ENCODE peak calls at places on chromosome 7, in five cellular contexts. A, G, P, Q and J are unnamed samples. For H3K27me3, the result is how much of the 10 kb centered on the place peaks cover.

GRCh38 chr7:40200791-40201190 is 66.0 kb downstream of the SUGCT start:
- DNase-seq in A (peak), G (no peak), P (no peak), Q (no peak), J (no peak)

GRCh38 chr7:158488225-158488889 is 99.3 kb downstream of the PTPRN2 start:
- DNase-seq in A (no peak), G (no peak), P (no peak), Q (no peak), J (no peak)

GRCh38 chr7:149005427-149006344 is 22.6 kb downstream of the PDIA4 start:
- DNase-seq in A (peak), G (peak), P (peak), Q (peak), J (peak)

GRCh38 chr7:45161138-45161537 is 3.5 kb downstream of the RAMP3 start:
- DNase-seq in A (no peak), G (no peak), P (no peak), Q (no peak), J (no peak)

GRCh38 chr7:46855851-46856250 is 726.1 kb downstream of the TNS3 start:
- DNase-seq in A (no peak), G (no peak), P (no peak), Q (no peak), J (no peak)

GRCh38 chr7:157467496-157468212 is 130.8 kb downstream of the DNAJB6 start:
- DNase-seq in A (no peak), G (no peak), P (no peak), Q (no peak), J (no peak)

GRCh38 chr7:7757576-7757975 is 39.2 kb upstream of the RPA3 start:
- DNase-seq in A (no peak), G (peak), P (no peak), Q (no peak), J (no peak)

GRCh38 chr7:24368161-24368560 is 84.2 kb downstream of the NPY start:
- DNase-seq in A (no peak), G (no peak), P (no peak), Q (no peak), J (no peak)

GRCh38 chr7:81111781-81112540 is 193.1 kb upstream of the SEMA3C start:
- DNase-seq in A (peak), G (no peak), P (no peak), Q (no peak), J (peak)

GRCh38 chr7:79337722-79338121 is 115.7 kb downstream of the MAGI2 start:
- DNase-seq in A (peak), G (peak), P (no peak), Q (no peak), J (no peak)

GRCh38 chr7:25103766-25104165 is 21.3 kb downstream of the CYCS start:
- DNase-seq in A (no peak), G (no peak), P (no peak), Q (no peak), J (no peak)

GRCh38 chr7:41693150-41693997 is 9.5 kb downstream of the INHBA start:
- DNase-seq in A (peak), G (peak), P (no peak), Q (no peak), J (peak)

GRCh38 chr7:137851361-137851945 is 4.7 kb upstream of the DGKI start:
- DNase-seq in A (peak), G (no peak), P (no peak), Q (no peak), J (no peak)

GRCh38 chr7:25314729-25315267 is 86.5 kb upstream of the NPVF start:
- DNase-seq in A (peak), G (no peak), P (no peak), Q (no peak), J (peak)

GRCh38 chr7:58316-58715 is 134.1 kb upstream of the FAM20C start:
- DNase-seq in A (no peak), G (no peak), P (no peak), Q (no peak), J (no peak)

GRCh38 chr7:149202831-149203231 is 7.5 kb downstream of the ZNF282 start:
- DNase-seq in A (peak), G (no peak), P (no peak), Q (no peak), J (peak)

GRCh38 chr7:112481833-112482669 is 1.3 kb downstream of the LSMEM1 start:
- DNase-seq in A (peak), G (no peak), P (peak), Q (peak), J (peak)

GRCh38 chr7:80918909-80919721 is at the start of gene SEMA3C:
- DNase-seq in A (peak), G (peak), P (peak), Q (peak), J (peak)

GRCh38 chr7:90661290-90662151 is 65.4 kb downstream of the CDK14 start:
- DNase-seq in A (peak), G (peak), P (peak), Q (no peak), J (no peak)

GRCh38 chr7:155411718-155412415 is 46.1 kb upstream of the EN2 start:
- DNase-seq in A (no peak), G (no peak), P (no peak), Q (no peak), J (no peak)

GRCh38 chr7:124152859-124153692 is 120.2 kb upstream of the TMEM229A start:
- DNase-seq in A (peak), G (peak), P (peak), Q (peak), J (peak)

GRCh38 chr7:55504093-55504859 is 68.0 kb downstream of the VOPP1 start:
- DNase-seq in A (peak), G (no peak), P (no peak), Q (no peak), J (no peak)

GRCh38 chr7:36790280-36790679 is 66.0 kb upstream of the AOAH start:
- DNase-seq in A (no peak), G (no peak), P (no peak), Q (no peak), J (no peak)

GRCh38 chr7:134690016-134690415 is 43.4 kb downstream of the BPGM start:
- DNase-seq in A (peak), G (no peak), P (no peak), Q (no peak), J (peak)

GRCh38 chr7:136056827-136057226 is 79.7 kb upstream of the MTPN start:
- DNase-seq in A (no peak), G (no peak), P (no peak), Q (no peak), J (no peak)

GRCh38 chr7:134908289-134908688 is 78.0 kb upstream of the AGBL3 start:
- DNase-seq in A (peak), G (no peak), P (no peak), Q (no peak), J (no peak)

GRCh38 chr7:142557971-142558582 is 191.2 kb upstream of the PRSS1 start:
- DNase-seq in A (peak), G (peak), P (peak), Q (peak), J (peak)

GRCh38 chr7:31121641-31122040 is 69.5 kb downstream of the ADCYAP1R1 start:
- DNase-seq in A (no peak), G (no peak), P (no peak), Q (no peak), J (no peak)

GRCh38 chr7:144100607-144101006 is 8.8 kb upstream of the OR2A2 start:
- DNase-seq in A (no peak), G (no peak), P (no peak), Q (no peak), J (no peak)

GRCh38 chr7:144098776-144099175 is 10.6 kb upstream of the OR2A2 start:
- DNase-seq in A (no peak), G (no peak), P (no peak), Q (no peak), J (no peak)

GRCh38 chr7:144102041-144102440 is 7.3 kb upstream of the OR2A2 start:
- DNase-seq in A (no peak), G (no peak), P (no peak), Q (no peak), J (no peak)
- TF ChIP-seq EZH2phosphoT487 in A (no peak), G (no peak), P (no peak), Q (no peak), J (no peak)

GRCh38 chr7:130956417-130957139 is 222.6 kb upstream of the KLF14 start:
- DNase-seq in A (peak), G (no peak), P (no peak), Q (no peak), J (no peak)
- H3K27ac ChIP-seq in A (peak), G (no peak), P (no peak), Q (peak), J (no peak)

GRCh38 chr7:12571691-12572090 is 1.2 kb downstream of the SCIN start:
- DNase-seq in A (no peak), G (no peak), P (no peak), Q (no peak), J (no peak)
- H3K27me3 ChIP-seq in A (under half), G (half or more), P (under half), Q (under half), J (under half)

GRCh38 chr7:26393855-26394254 is 102.2 kb downstream of the SNX10 start:
- DNase-seq in A (no peak), G (no peak), P (no peak), Q (no peak), J (no peak)
- TF ChIP-seq EZH2phosphoT487 in A (no peak), G (no peak), P (no peak), Q (no peak), J (no peak)

GRCh38 chr7:1920266-1920681 is 250.2 kb downstream of the ELFN1 start:
- DNase-seq in A (peak), G (no peak), P (no peak), Q (no peak), J (no peak)

GRCh38 chr7:1923409-1924053 is 253.5 kb downstream of the ELFN1 start:
- DNase-seq in A (no peak), G (no peak), P (no peak), Q (no peak), J (no peak)

GRCh38 chr7:1920886-1921285 is 250.8 kb downstream of the ELFN1 start:
- DNase-seq in A (no peak), G (no peak), P (no peak), Q (no peak), J (no peak)

GRCh38 chr7:1922870-1923236 is 252.8 kb downstream of the ELFN1 start:
- DNase-seq in A (peak), G (no peak), P (no peak), Q (no peak), J (no peak)

DNA sequence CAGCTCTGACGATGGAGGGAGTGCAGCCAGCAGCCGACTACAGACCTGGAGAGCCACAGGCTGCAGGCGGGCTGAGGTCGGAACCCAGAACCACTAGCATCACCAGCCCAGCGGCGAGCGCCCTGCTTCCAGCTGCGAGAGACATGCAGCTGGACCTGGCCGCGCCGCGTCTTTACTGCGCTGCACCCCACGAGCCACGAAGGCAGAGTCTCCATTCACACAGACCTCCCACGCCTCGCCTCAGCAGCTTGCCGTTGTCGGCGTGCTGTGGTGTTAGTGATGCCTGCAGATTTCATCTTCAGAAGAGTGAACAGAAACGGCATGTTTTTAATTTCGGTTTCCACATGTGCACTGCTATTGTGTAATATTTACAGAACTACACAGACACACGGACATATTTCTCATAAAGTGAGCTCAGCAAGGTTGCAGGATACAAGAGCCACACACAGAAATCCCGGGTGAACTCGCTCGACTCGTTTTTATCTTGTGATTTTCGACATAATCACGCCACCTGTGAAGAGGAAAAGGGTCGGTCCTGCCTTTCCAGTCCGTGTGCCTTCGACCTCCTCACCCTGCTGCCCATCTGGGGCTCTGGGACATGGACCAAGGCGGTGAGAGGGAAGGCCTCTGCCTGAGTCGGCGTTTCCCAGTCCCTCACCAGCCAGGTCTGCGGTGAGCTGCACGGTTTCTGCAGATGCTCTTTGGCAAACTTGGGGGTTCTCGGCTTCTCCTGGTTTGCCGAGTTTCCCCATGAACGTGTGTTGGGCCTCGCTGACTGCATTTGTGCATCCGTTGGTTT is 252.2 kb downstream of the ELFN1 start:
- DNase-seq in A (peak), G (no peak), P (no peak), Q (no peak), J (no peak)
- H3K27ac ChIP-seq in A (peak), G (no peak), P (peak), Q (no peak), J (no peak)

DNA sequence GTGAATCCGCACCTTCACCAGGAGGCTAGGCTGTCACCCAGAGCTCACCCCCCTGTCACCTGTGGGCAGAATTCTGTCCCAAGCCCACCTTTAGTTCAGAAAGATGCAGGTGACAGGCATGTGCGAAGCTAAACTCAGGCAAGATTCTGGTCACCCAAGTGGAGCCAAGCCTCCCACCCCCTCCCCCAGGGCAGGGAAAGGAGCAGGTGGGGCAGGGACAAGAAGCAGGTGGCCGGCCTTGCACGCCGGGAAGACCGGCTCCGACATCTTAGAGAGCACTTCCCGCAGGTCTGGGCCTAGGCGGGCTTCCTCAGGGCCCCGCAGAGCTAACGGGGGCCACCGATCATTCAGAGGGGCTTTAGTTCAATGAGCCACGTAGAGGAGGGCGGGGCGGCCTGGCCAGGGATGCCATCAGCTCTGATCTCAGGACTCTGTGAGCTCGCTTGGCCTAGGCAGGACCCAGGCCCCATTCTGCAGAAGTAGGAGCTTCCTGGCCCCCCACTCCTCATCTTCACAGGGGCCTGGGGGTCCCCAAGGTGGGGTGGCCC is 19.9 kb downstream of the UNCX start:
- DNase-seq in A (no peak), G (peak), P (no peak), Q (no peak), J (no peak)
- H3K27me3 ChIP-seq in A (half or more), G (half or more), P (under half), Q (under half), J (half or more)

DNA sequence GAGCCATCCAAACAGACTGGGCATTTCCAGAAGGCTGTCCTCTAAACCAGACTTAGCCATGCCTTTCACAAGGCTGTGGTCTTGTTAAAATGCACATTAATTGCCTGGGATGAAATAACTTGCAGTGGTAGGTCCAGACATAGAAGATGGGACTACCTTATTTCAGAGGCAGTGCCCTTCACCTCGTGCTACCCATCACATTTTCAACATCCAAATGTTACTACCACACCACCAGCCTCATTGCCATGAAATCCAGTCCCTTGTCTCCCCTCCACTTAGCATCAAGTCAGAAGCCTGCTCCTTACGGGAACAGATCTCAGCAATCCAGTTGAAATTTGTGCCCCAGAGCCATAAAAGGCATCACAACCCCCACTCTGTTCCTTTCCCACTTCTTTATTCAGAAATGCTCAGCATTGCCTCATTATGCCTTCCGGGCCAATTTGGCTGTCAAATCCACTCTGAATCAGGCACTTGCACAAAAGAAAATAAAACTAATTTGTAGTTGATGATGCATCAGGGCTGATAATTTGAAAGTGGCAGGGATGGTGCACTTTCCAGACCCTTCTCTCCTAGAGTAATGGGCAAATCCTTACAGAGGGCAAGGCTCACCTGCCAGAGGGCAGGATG is 147.7 kb upstream of the PDE1C start:
- DNase-seq in A (no peak), G (no peak), P (no peak), Q (no peak), J (no peak)
- TF ChIP-seq EZH2phosphoT487 in A (no peak), G (no peak), P (no peak), Q (no peak), J (no peak)